ENCODE peak calls at places on chromosome 13, in nine cellular contexts. H, O, S, B, E, I, Y, R and G are unnamed samples.

GRCh38 chr13:50731400-50731799 is 112.1 kb downstream of the DLEU7 start:
- DNase-seq in H (peak), O (no peak), S (no peak), B (no peak), E (peak), I (peak), Y (peak), R (no peak), G (no peak)

GRCh38 chr13:43411741-43412140 is 375.0 kb downstream of the ENOX1 start:
- DNase-seq in H (no peak), O (no peak), S (no peak), B (no peak), E (no peak), I (no peak), Y (peak), R (peak), G (no peak)

GRCh38 chr13:28750187-28751045 is 31.6 kb upstream of the SLC46A3 start:
- DNase-seq in H (peak), O (no peak), S (no peak), B (no peak), E (peak), I (no peak), Y (no peak), R (no peak), G (no peak)

GRCh38 chr13:109509154-109509905 is 277.1 kb downstream of the IRS2 start:
- DNase-seq in H (no peak), O (no peak), S (no peak), B (no peak), E (peak), I (peak), Y (peak), R (no peak), G (peak)

GRCh38 chr13:110705356-110705825 is 525 bp downstream of the CARS2 start:
- DNase-seq in H (no peak), O (no peak), S (no peak), B (no peak), E (no peak), I (no peak), Y (no peak), R (no peak), G (no peak)

GRCh38 chr13:44649118-44649455 is 73.0 kb upstream of the TSC22D1 start:
- DNase-seq in H (no peak), O (no peak), S (no peak), B (no peak), E (no peak), I (no peak), Y (no peak), R (no peak), G (no peak)

GRCh38 chr13:84844473-84844872 is 954.7 kb downstream of the SLITRK6 start:
- DNase-seq in H (peak), O (no peak), S (no peak), B (no peak), E (peak), I (no peak), Y (no peak), R (no peak), G (no peak)

GRCh38 chr13:76597868-76598267 is 288.3 kb downstream of the KCTD12 start:
- DNase-seq in H (peak), O (no peak), S (no peak), B (no peak), E (peak), I (no peak), Y (no peak), R (no peak), G (no peak)

GRCh38 chr13:74074723-74075122 is 59.5 kb downstream of the KLF12 start:
- DNase-seq in H (no peak), O (no peak), S (no peak), B (no peak), E (peak), I (no peak), Y (peak), R (no peak), G (no peak)

GRCh38 chr13:54574791-54575190 is 1546.2 kb downstream of the OLFM4 start:
- DNase-seq in H (no peak), O (no peak), S (no peak), B (no peak), E (no peak), I (no peak), Y (no peak), R (no peak), G (no peak)

GRCh38 chr13:40149611-40150283 is 494.3 kb downstream of the COG6 start:
- DNase-seq in H (no peak), O (no peak), S (no peak), B (no peak), E (peak), I (peak), Y (peak), R (no peak), G (peak)

GRCh38 chr13:109869312-109870237 is 83.2 kb upstream of the IRS2 start:
- DNase-seq in H (peak), O (peak), S (peak), B (peak), E (peak), I (peak), Y (peak), R (peak), G (peak)

GRCh38 chr13:110388141-110388943 is 81.3 kb downstream of the COL4A2 start:
- DNase-seq in H (no peak), O (peak), S (peak), B (no peak), E (peak), I (peak), Y (peak), R (no peak), G (no peak)

GRCh38 chr13:84834201-84834600 is 951.9 kb upstream of the SLITRK1 start:
- DNase-seq in H (no peak), O (no peak), S (no peak), B (no peak), E (no peak), I (no peak), Y (no peak), R (no peak), G (no peak)

GRCh38 chr13:107678075-107678689 is 537.2 kb downstream of the LIG4 start:
- DNase-seq in H (no peak), O (no peak), S (no peak), B (no peak), E (no peak), I (peak), Y (peak), R (no peak), G (no peak)

GRCh38 chr13:113875429-113875815 is 11.5 kb upstream of the GAS6 start:
- DNase-seq in H (no peak), O (no peak), S (no peak), B (no peak), E (no peak), I (no peak), Y (no peak), R (no peak), G (no peak)

GRCh38 chr13:49098198-49098597 is 121.9 kb upstream of the MLNR start:
- DNase-seq in H (no peak), O (no peak), S (no peak), B (no peak), E (peak), I (peak), Y (peak), R (no peak), G (peak)

GRCh38 chr13:94110011-94110410 is 369.5 kb downstream of the DCT start:
- DNase-seq in H (no peak), O (no peak), S (no peak), B (no peak), E (no peak), I (no peak), Y (peak), R (no peak), G (no peak)

GRCh38 chr13:43574601-43575000 is 212.2 kb downstream of the ENOX1 start:
- DNase-seq in H (no peak), O (no peak), S (no peak), B (no peak), E (no peak), I (no peak), Y (no peak), R (no peak), G (no peak)

GRCh38 chr13:23180711-23181110 is at the start of gene SGCG:
- DNase-seq in H (no peak), O (no peak), S (no peak), B (no peak), E (no peak), I (no peak), Y (no peak), R (no peak), G (no peak)

GRCh38 chr13:111953546-111954178 is 113.3 kb upstream of the SOX1 start:
- DNase-seq in H (no peak), O (no peak), S (no peak), B (no peak), E (no peak), I (no peak), Y (no peak), R (no peak), G (no peak)

GRCh38 chr13:76925115-76925514 is 23.2 kb upstream of the ACOD1 start:
- DNase-seq in H (no peak), O (no peak), S (no peak), B (no peak), E (peak), I (no peak), Y (no peak), R (no peak), G (no peak)

GRCh38 chr13:80677227-80677626 is 336.3 kb upstream of the SPRY2 start:
- DNase-seq in H (no peak), O (no peak), S (no peak), B (no peak), E (no peak), I (no peak), Y (no peak), R (no peak), G (no peak)

GRCh38 chr13:21522847-21523246 is 63.7 kb upstream of the ZDHHC20 start:
- DNase-seq in H (no peak), O (no peak), S (no peak), B (no peak), E (no peak), I (no peak), Y (no peak), R (no peak), G (no peak)

GRCh38 chr13:98385591-98385990 is 191.3 kb downstream of the STK24 start:
- DNase-seq in H (no peak), O (no peak), S (no peak), B (no peak), E (no peak), I (no peak), Y (no peak), R (no peak), G (no peak)

GRCh38 chr13:66665991-66666390 is 564.1 kb downstream of the PCDH9 start:
- DNase-seq in H (peak), O (peak), S (no peak), B (no peak), E (peak), I (peak), Y (peak), R (peak), G (peak)

GRCh38 chr13:74825170-74825948 is 656.6 kb downstream of the TBC1D4 start:
- DNase-seq in H (no peak), O (no peak), S (no peak), B (no peak), E (peak), I (peak), Y (peak), R (no peak), G (peak)